ENCODE peak calls at places on chromosomes 12 and 14, in nine cellular contexts. J is LoVo; I is cardiac muscle cell; V is RCC 7860; Q is pons; A is stimulated activated CD4-positive, alpha-beta T cell treated with anti-CD3 and anti-CD28 coated beads, TNF-alpha, amount 100 ng/mL, for 24 hours; U is ELR; L is HT-29; B is GM12892. R is an unnamed sample.

GRCh38 chr12:67410667-67411067 is 141.5 kb downstream of the CAND1 start:
- DNase-seq in B (no peak), L (no peak), I (no peak), A (no peak), J (peak), U (no peak), Q (no peak), V (no peak), R (no peak)

GRCh38 chr12:93578221-93578620 is 5.7 kb downstream of the SOCS2 start:
- DNase-seq in L (no peak), A (no peak), V (no peak), B (no peak), U (no peak), I (no peak), Q (no peak), J (no peak), R (no peak)

GRCh38 chr12:67915335-67915851 is 73.9 kb upstream of the IFNG-AS1 start:
- DNase-seq in L (peak), U (no peak), I (no peak), J (no peak), Q (no peak), A (no peak), B (no peak), V (no peak), R (no peak)

GRCh38 chr14:100342195-100342594 is 19.1 kb downstream of the SLC25A47 start:
- DNase-seq in Q (no peak), V (no peak), L (no peak), J (no peak), B (no peak), I (no peak), A (no peak), U (no peak), R (no peak)

GRCh38 chr14:75295061-75295461 is 16.4 kb downstream of the FOS start:
- DNase-seq in Q (peak), J (peak), B (peak), V (peak), U (peak), A (no peak), I (peak), L (peak), R (no peak)

GRCh38 chr12:110550981-110551380 is 32.1 kb downstream of the PPTC7 start:
- DNase-seq in B (no peak), L (no peak), V (no peak), Q (no peak), I (no peak), U (no peak), A (no peak), J (no peak), R (no peak)

GRCh38 chr14:58725226-58725625 is 87.5 kb downstream of the DACT1 start:
- DNase-seq in U (no peak), A (no peak), J (peak), V (no peak), B (no peak), L (no peak), I (no peak), Q (no peak), R (no peak)

GRCh38 chr12:2646341-2646740 is 148.4 kb upstream of the FKBP4 start:
- DNase-seq in I (no peak), B (no peak), Q (no peak), A (no peak), J (no peak), U (no peak), L (no peak), V (no peak), R (no peak)

GRCh38 chr12:19971396-19971802 is 396.9 kb upstream of the PDE3A start:
- DNase-seq in Q (no peak), I (peak), J (peak), L (peak), A (no peak), V (no peak), B (no peak), U (no peak), R (no peak)

GRCh38 chr14:102898298-102898697 is 24.2 kb upstream of the AMN start:
- DNase-seq in V (no peak), B (no peak), I (no peak), J (no peak), L (no peak), A (no peak), Q (no peak), U (no peak), R (no peak)

GRCh38 chr12:1523046-1523445 is 71.3 kb downstream of the FBXL14 start:
- DNase-seq in V (no peak), B (no peak), J (no peak), U (no peak), L (no peak), A (no peak), Q (no peak), I (no peak), R (no peak)

GRCh38 chr12:121144416-121144914 is 11.8 kb downstream of the P2RX7 start:
- DNase-seq in B (no peak), Q (peak), U (peak), A (no peak), J (peak), L (no peak), I (no peak), V (peak), R (no peak)

GRCh38 chr12:7588703-7589329 is 76.9 kb downstream of the APOBEC1 start:
- DNase-seq in A (peak), V (peak), L (peak), I (peak), Q (peak), J (peak), B (no peak), U (peak), R (no peak)

GRCh38 chr14:59055439-59056045 is 132.9 kb upstream of the DAAM1 start:
- DNase-seq in B (no peak), L (peak), Q (peak), A (no peak), J (peak), V (no peak), U (peak), I (peak), R (no peak)

GRCh38 chr12:81465191-81465590 is 294.0 kb downstream of the PPFIA2 start:
- DNase-seq in U (no peak), B (no peak), A (no peak), J (no peak), L (no peak), Q (no peak), V (no peak), I (no peak), R (no peak)

GRCh38 chr14:104768437-104769323 is 15.7 kb downstream of the SIVA1 start:
- DNase-seq in B (peak), V (peak), L (peak), U (peak), J (peak), Q (peak), A (peak), I (peak), R (peak)

GRCh38 chr14:34750670-34751069 is 36.3 kb upstream of the CFL2 start:
- DNase-seq in Q (no peak), V (no peak), L (no peak), B (no peak), I (no peak), J (no peak), U (peak), A (no peak), R (no peak)

GRCh38 chr14:68397371-68397779 is 395.5 kb downstream of the ZFP36L1 start:
- DNase-seq in L (no peak), V (no peak), A (no peak), B (no peak), Q (peak), U (no peak), I (no peak), J (no peak), R (no peak)

GRCh38 chr14:97138801-97139200 is 341.6 kb downstream of the VRK1 start:
- DNase-seq in U (no peak), V (no peak), A (no peak), B (no peak), I (peak), Q (no peak), L (no peak), J (no peak), R (no peak)

GRCh38 chr12:61896436-61896835 is 363.8 kb upstream of the USP15 start:
- DNase-seq in Q (no peak), B (no peak), V (no peak), J (no peak), A (no peak), I (no peak), U (no peak), L (no peak), R (no peak)

GRCh38 chr12:118981285-118982201 is at the start of gene SRRM4:
- DNase-seq in B (peak), V (no peak), A (no peak), L (no peak), J (no peak), I (peak), Q (no peak), U (no peak), R (no peak)

GRCh38 chr12:29026419-29026818 is 122.7 kb upstream of the FAR2 start:
- DNase-seq in Q (no peak), I (no peak), A (no peak), U (no peak), J (no peak), B (no peak), L (no peak), V (no peak), R (no peak)

GRCh38 chr14:71437870-71438269 is 494.4 kb upstream of the RGS6 start:
- DNase-seq in V (no peak), Q (no peak), U (peak), A (no peak), J (no peak), B (no peak), L (no peak), I (no peak), R (no peak)

GRCh38 chr14:36975834-36976233 is 196.6 kb downstream of the SLC25A21 start:
- DNase-seq in Q (no peak), A (no peak), B (no peak), U (peak), I (no peak), V (no peak), L (peak), J (no peak), R (no peak)

GRCh38 chr14:90676859-90677258 is 139.4 kb downstream of the TTC7B start:
- DNase-seq in A (no peak), Q (no peak), B (no peak), U (no peak), J (no peak), L (no peak), V (no peak), I (no peak), R (no peak)

GRCh38 chr12:122917508-122918227 is 21.7 kb upstream of the VPS37B start:
- DNase-seq in L (peak), A (no peak), I (peak), V (no peak), Q (peak), J (peak), B (no peak), U (peak), R (no peak)

GRCh38 chr14:64364907-64365306 is 23.2 kb upstream of the MTHFD1 start:
- DNase-seq in V (no peak), J (no peak), I (no peak), Q (no peak), B (no peak), U (peak), L (no peak), A (no peak), R (peak)

GRCh38 chr14:76050250-76050649 is 64.7 kb downstream of the IFT43 start:
- DNase-seq in A (no peak), B (no peak), Q (no peak), U (no peak), V (no peak), I (no peak), J (no peak), L (no peak), R (no peak)

GRCh38 chr12:130574402-130574801 is 141.7 kb downstream of the RIMBP2 start:
- DNase-seq in I (no peak), B (no peak), Q (no peak), A (no peak), V (no peak), J (no peak), U (no peak), L (no peak), R (no peak)

GRCh38 chr12:87870061-87870460 is 159.1 kb downstream of the C12orf50 start:
- DNase-seq in L (no peak), Q (no peak), I (no peak), J (no peak), V (no peak), U (peak), B (no peak), A (no peak), R (no peak)

GRCh38 chr14:91947196-91948184 is at the start of gene FBLN5:
- DNase-seq in L (no peak), U (peak), J (peak), V (no peak), Q (no peak), I (peak), B (no peak), A (no peak), R (peak)

GRCh38 chr12:12272869-12273268 is 6.0 kb upstream of the LRP6 start:
- DNase-seq in V (peak), Q (no peak), B (no peak), J (no peak), U (peak), A (no peak), L (no peak), I (no peak), R (no peak)

GRCh38 chr12:22687677-22688076 is 62.7 kb downstream of the ETNK1 start:
- DNase-seq in L (no peak), Q (peak), U (peak), J (no peak), B (no peak), I (no peak), A (no peak), V (no peak), R (no peak)

GRCh38 chr12:49868952-49869815 is 26.3 kb upstream of the BCDIN3D start:
- DNase-seq in I (peak), B (no peak), J (peak), Q (peak), A (no peak), L (peak), V (peak), U (peak), R (peak)

GRCh38 chr14:92973798-92974372 is 50.9 kb downstream of the CHGA start:
- DNase-seq in B (no peak), U (no peak), L (no peak), J (no peak), A (no peak), I (no peak), Q (no peak), V (no peak), R (no peak)